ENCODE peak calls at places on chromosomes 13 and 19, in seven cellular contexts. M is lung, L is fibroblast of pulmonary artery, E is A549, H is tibial artery, F is brain microvascular endothelial cell, Y is foreskin fibroblast. U is an unnamed sample.

GRCh38 chr19:33805840-33806433 is 9.3 kb downstream of the KCTD15 start:
- DNase-seq in M (no peak), L (no peak), E (no peak), Y (no peak), F (no peak), H (no peak), U (no peak)

GRCh38 chr19:9943744-9944143 is 7.4 kb upstream of the OLFM2 start:
- DNase-seq in Y (no peak), M (no peak), F (no peak), E (no peak), L (no peak), H (no peak), U (no peak)

GRCh38 chr19:47839913-47840312 is 18.2 kb downstream of the CRX start:
- DNase-seq in M (no peak), H (no peak), F (no peak), Y (no peak), L (no peak), E (no peak), U (no peak)

GRCh38 chr13:113152894-113153809 is 5.3 kb upstream of the PROZ start:
- DNase-seq in F (peak), H (no peak), Y (no peak), L (peak), E (peak), M (peak), U (no peak)

GRCh38 chr13:112065867-112066623 is 904 bp upstream of the SOX1 start:
- DNase-seq in F (no peak), H (no peak), Y (no peak), E (no peak), M (no peak), L (no peak), U (no peak)

GRCh38 chr19:50224986-50225747 is 21.7 kb downstream of the MYH14 start:
- DNase-seq in F (no peak), E (no peak), H (no peak), M (no peak), Y (no peak), L (no peak), U (no peak)

GRCh38 chr19:52397310-52398090 is at the start of gene ZNF528:
- DNase-seq in E (peak), F (peak), Y (peak), H (peak), L (peak), M (peak), U (peak)

GRCh38 chr19:16274466-16274865 is 50.2 kb upstream of the KLF2 start:
- DNase-seq in L (peak), H (no peak), F (no peak), Y (peak), M (no peak), E (no peak), U (no peak)

GRCh38 chr13:108895220-108895704 is 265.9 kb downstream of the MYO16 start:
- DNase-seq in H (no peak), E (peak), F (peak), M (no peak), Y (peak), L (peak), U (no peak)

GRCh38 chr19:34075661-34076091 is 96.6 kb upstream of the LSM14A start:
- DNase-seq in Y (no peak), M (no peak), H (no peak), E (no peak), L (no peak), F (peak), U (no peak)

GRCh38 chr13:32549788-32550187 is 11.2 kb upstream of the N4BP2L2 start:
- DNase-seq in M (no peak), L (no peak), E (no peak), H (no peak), Y (no peak), F (no peak), U (no peak)

GRCh38 chr13:80040977-80041310 is 300.0 kb downstream of the SPRY2 start:
- DNase-seq in E (no peak), L (no peak), M (no peak), H (no peak), F (no peak), Y (no peak), U (no peak)

GRCh38 chr13:76829572-76830327 is 56.5 kb downstream of the KCTD12 start:
- DNase-seq in L (peak), F (no peak), M (no peak), Y (no peak), E (no peak), H (no peak), U (no peak)

GRCh38 chr13:106083620-106084350 is 451.7 kb downstream of the EFNB2 start:
- DNase-seq in Y (peak), L (peak), H (no peak), F (peak), E (peak), M (no peak), U (no peak)

GRCh38 chr19:15812059-15812722 is 3.3 kb downstream of the OR10H1 start:
- DNase-seq in E (peak), L (no peak), F (no peak), Y (no peak), H (no peak), M (no peak), U (no peak)

GRCh38 chr19:38046254-38047047 is 139.4 kb downstream of the SIPA1L3 start:
- DNase-seq in Y (no peak), E (no peak), L (no peak), F (no peak), H (no peak), M (no peak), U (no peak)

GRCh38 chr13:99992912-99993311 is 11.3 kb downstream of the ZIC2 start:
- DNase-seq in F (no peak), L (no peak), H (no peak), Y (no peak), E (no peak), M (no peak), U (no peak)

GRCh38 chr19:1252221-1252817 is 3.9 kb downstream of the MIDN start:
- DNase-seq in E (peak), Y (peak), L (peak), M (peak), H (peak), F (peak), U (no peak)

GRCh38 chr19:48111280-48111679 is 663 bp upstream of the PLA2G4C start:
- DNase-seq in H (no peak), M (no peak), E (no peak), Y (no peak), L (no peak), F (no peak), U (no peak)

GRCh38 chr19:703651-704446 is 4.9 kb upstream of the PALM start:
- DNase-seq in E (peak), F (peak), H (no peak), Y (no peak), L (peak), M (peak), U (no peak)

GRCh38 chr13:39335721-39336120 is 267.3 kb downstream of the LHFPL6 start:
- DNase-seq in M (no peak), Y (no peak), H (no peak), L (no peak), F (no peak), E (no peak), U (no peak)

GRCh38 chr13:101552797-101553196 is 100.3 kb downstream of the ITGBL1 start:
- DNase-seq in F (peak), M (no peak), L (peak), H (no peak), Y (peak), E (no peak), U (no peak)

GRCh38 chr13:109707044-109707794 is 79.2 kb downstream of the IRS2 start:
- DNase-seq in F (no peak), Y (no peak), E (no peak), L (no peak), M (no peak), H (no peak), U (no peak)

GRCh38 chr13:49356224-49356623 is 87.6 kb downstream of the CAB39L start:
- DNase-seq in H (no peak), E (no peak), Y (peak), M (no peak), L (peak), F (peak), U (no peak)

GRCh38 chr13:113337556-113337955 is 26.4 kb downstream of the GRTP1 start:
- DNase-seq in E (no peak), Y (no peak), M (no peak), F (no peak), L (no peak), H (no peak), U (no peak)

GRCh38 chr19:56139847-56140582 is 1.1 kb upstream of the ZNF444 start:
- DNase-seq in Y (no peak), E (no peak), F (no peak), L (no peak), H (no peak), M (no peak), U (no peak)

GRCh38 chr13:27919934-27920676 is at the start of gene PDX1:
- DNase-seq in F (no peak), H (no peak), M (peak), L (no peak), Y (no peak), E (no peak), U (no peak)

GRCh38 chr19:14023404-14024235 is 4.3 kb upstream of the RLN3 start:
- DNase-seq in M (peak), E (peak), Y (peak), L (peak), H (no peak), F (peak), U (no peak)

GRCh38 chr19:39390460-39390758 is 497 bp downstream of the PAF1 start:
- DNase-seq in Y (no peak), H (no peak), F (no peak), M (peak), L (no peak), E (no peak), U (no peak)

GRCh38 chr19:33809960-33810359 is 13.3 kb downstream of the KCTD15 start:
- DNase-seq in F (no peak), L (peak), M (no peak), H (peak), Y (peak), E (peak), U (no peak)

DNA sequence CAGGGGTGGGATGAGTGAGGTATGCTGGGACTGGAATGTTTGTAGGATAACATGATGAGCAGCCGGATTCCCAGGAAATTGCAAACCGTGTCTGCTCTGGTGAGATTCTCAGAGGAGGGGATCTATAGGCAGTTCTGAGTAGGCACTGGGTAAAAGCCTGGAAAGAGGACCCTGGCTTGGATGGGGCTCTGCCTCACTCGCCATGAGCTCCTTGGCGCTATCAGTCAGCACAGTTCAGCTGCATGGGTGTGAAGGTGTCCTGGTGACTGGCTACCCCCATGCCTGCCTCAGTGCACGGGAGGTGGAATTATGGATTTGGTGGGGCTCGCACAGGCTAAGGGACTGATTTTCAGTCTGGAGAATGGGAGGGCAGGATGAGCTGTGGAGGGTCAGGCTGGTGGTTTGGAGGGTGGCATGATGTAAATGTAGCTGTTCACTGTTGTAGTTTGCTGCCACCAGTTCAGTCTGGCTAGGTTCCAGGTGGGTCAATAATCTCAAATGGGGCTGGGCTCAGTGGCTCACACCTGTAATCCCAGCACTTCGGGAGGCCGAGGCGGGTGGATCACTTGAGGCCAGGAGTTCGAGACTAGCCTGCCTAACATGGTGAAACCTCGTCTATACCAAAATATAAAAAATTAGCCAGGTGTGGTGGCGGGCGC is 9.2 kb upstream of the ZNF627 start:
- DNase-seq in F (no peak), E (no peak), Y (no peak), L (no peak), M (no peak), H (no peak), U (no peak)
- TF ChIP-seq CTCF in F (no peak), E (no peak), Y (no peak), L (no peak), M (no peak), H (no peak), U (no peak)

GRCh38 chr19:40444181-40445005 is at the start of gene SERTAD3:
- DNase-seq in H (peak), L (peak), M (peak), E (peak), Y (peak), F (peak), U (peak)
- TF ChIP-seq CTCF in H (no peak), L (peak), M (no peak), E (peak), Y (no peak), F (peak), U (peak)

GRCh38 chr19:45408121-45408520 is 1.7 kb downstream of the POLR1G start:
- DNase-seq in F (no peak), H (no peak), E (no peak), Y (no peak), M (no peak), L (no peak), U (no peak)
- TF ChIP-seq CTCF in F (no peak), H (no peak), E (no peak), Y (no peak), M (no peak), L (no peak), U (no peak)

GRCh38 chr19:36113895-36114762 is 546 bp downstream of the POLR2I start:
- DNase-seq in L (peak), M (peak), E (peak), H (peak), F (peak), Y (peak), U (no peak)
- TF ChIP-seq CTCF in L (no peak), M (no peak), E (no peak), H (no peak), F (peak), Y (peak), U (no peak)

U was measured in D721Med.